ENCODE peak calls at places on chromosomes 5 and 9, in seven cellular contexts. R, K, Z, G, L, Q and S are unnamed samples.

GRCh38 chr5:142886211-142886610 is 116.0 kb downstream of the ARHGAP26 start:
- DNase-seq in L (no peak), Q (no peak), K (no peak), R (no peak), Z (no peak), G (no peak), S (no peak)

GRCh38 chr9:114387678-114388431 is at the start of gene AKNA:
- DNase-seq in R (peak), G (peak), K (peak), L (no peak), Z (peak), Q (peak), S (peak)

GRCh38 chr9:72149231-72149975 is at the start of gene GDA:
- DNase-seq in Z (peak), L (peak), Q (peak), R (no peak), K (no peak), G (peak), S (peak)

GRCh38 chr5:71873202-71873601 is 154.1 kb downstream of the CARTPT start:
- DNase-seq in G (no peak), L (peak), R (no peak), Z (no peak), K (no peak), Q (no peak), S (no peak)

GRCh38 chr9:76618762-76619161 is 145.5 kb upstream of the PCA3 start:
- DNase-seq in Z (no peak), Q (no peak), G (no peak), K (no peak), L (no peak), R (no peak), S (no peak)

GRCh38 chr9:123343428-123344272 is 12.3 kb upstream of the CRB2 start:
- DNase-seq in L (peak), Z (peak), R (no peak), Q (no peak), G (no peak), K (no peak), S (no peak)

GRCh38 chr5:130138406-130139060 is 234.3 kb downstream of the CHSY3 start:
- DNase-seq in R (no peak), L (peak), K (no peak), Z (no peak), G (no peak), Q (no peak), S (no peak)

GRCh38 chr5:31987985-31988710 is 186.0 kb downstream of the GOLPH3 start:
- DNase-seq in Z (no peak), K (no peak), R (no peak), L (peak), G (no peak), Q (no peak), S (no peak)

GRCh38 chr9:132146575-132146974 is 15.3 kb upstream of the NTNG2 start:
- DNase-seq in Q (no peak), G (no peak), R (no peak), L (no peak), Z (no peak), K (no peak), S (no peak)

GRCh38 chr9:107462691-107463090 is 26.9 kb downstream of the KLF4 start:
- DNase-seq in Z (no peak), Q (no peak), G (no peak), K (no peak), R (no peak), L (no peak), S (no peak)

GRCh38 chr5:33364406-33364805 is 76.4 kb upstream of the TARS1 start:
- DNase-seq in L (no peak), Z (no peak), R (peak), K (no peak), G (no peak), Q (no peak), S (no peak)

GRCh38 chr9:25421560-25421959 is 256.7 kb downstream of the TUSC1 start:
- DNase-seq in K (no peak), Q (no peak), Z (no peak), R (no peak), L (no peak), G (no peak), S (no peak)

GRCh38 chr9:124040186-124040920 is 28.8 kb downstream of the LHX2 start:
- DNase-seq in L (peak), Q (no peak), G (no peak), K (no peak), R (no peak), Z (no peak), S (no peak)

GRCh38 chr5:181151146-181151545 is 3.8 kb downstream of the OR2V2 start:
- DNase-seq in L (peak), Q (no peak), G (no peak), R (no peak), K (no peak), Z (peak), S (no peak)

GRCh38 chr9:87776481-87777373 is 50.8 kb downstream of the CTSL start:
- DNase-seq in Z (no peak), L (no peak), Q (no peak), K (no peak), G (no peak), R (no peak), S (no peak)

GRCh38 chr9:112439171-112439570 is 47.5 kb upstream of the KIAA1958 start:
- DNase-seq in L (no peak), K (no peak), G (no peak), R (no peak), Q (no peak), Z (no peak), S (no peak)

GRCh38 chr9:38352716-38353334 is 39.7 kb upstream of the ALDH1B1 start:
- DNase-seq in R (no peak), K (no peak), Z (no peak), G (no peak), Q (no peak), L (no peak), S (no peak)

GRCh38 chr9:89756891-89757537 is 152.2 kb downstream of the GADD45G start:
- DNase-seq in L (peak), Q (no peak), R (no peak), K (no peak), Z (no peak), G (no peak), S (peak)

GRCh38 chr5:61525573-61526142 is 193.6 kb downstream of the ZSWIM6 start:
- DNase-seq in Q (no peak), Z (no peak), G (no peak), R (no peak), K (no peak), L (no peak), S (no peak)

GRCh38 chr9:123434619-123435240 is 78.7 kb downstream of the CRB2 start:
- DNase-seq in K (no peak), L (no peak), G (no peak), Q (no peak), R (no peak), Z (no peak), S (no peak)

GRCh38 chr5:28012538-28012937 is 974.2 kb upstream of the CDH9 start:
- DNase-seq in R (no peak), K (no peak), Z (no peak), L (no peak), G (no peak), Q (no peak), S (no peak)

GRCh38 chr5:81909677-81910076 is 62.1 kb upstream of the ATG10 start:
- DNase-seq in K (no peak), R (no peak), Z (peak), L (no peak), G (no peak), Q (no peak), S (no peak)

GRCh38 chr9:110850401-110851135 is 182.0 kb downstream of the MUSK start:
- DNase-seq in Z (no peak), R (no peak), Q (no peak), G (no peak), L (no peak), K (no peak), S (no peak)

GRCh38 chr5:154308457-154309360 is 118.2 kb downstream of the GALNT10 start:
- DNase-seq in L (no peak), Q (no peak), G (no peak), K (no peak), R (no peak), Z (no peak), S (no peak)

GRCh38 chr5:79613571-79613970 is 1.3 kb downstream of the TENT2 start:
- DNase-seq in L (peak), R (no peak), Z (no peak), Q (no peak), K (no peak), G (no peak), S (no peak)

GRCh38 chr5:53425598-53426516 is 54.6 kb upstream of the FST start:
- DNase-seq in G (peak), Q (no peak), Z (peak), R (no peak), L (peak), K (no peak), S (no peak)

GRCh38 chr5:96734871-96735325 is 72.7 kb downstream of the CAST start:
- DNase-seq in G (no peak), R (no peak), L (peak), Q (no peak), K (no peak), Z (no peak), S (no peak)

GRCh38 chr5:36526537-36526936 is 79.9 kb upstream of the SLC1A3 start:
- DNase-seq in Z (no peak), K (no peak), R (no peak), G (no peak), L (peak), Q (no peak), S (no peak)

GRCh38 chr5:170338933-170339779 is 41.6 kb upstream of the LCP2 start:
- DNase-seq in K (no peak), R (no peak), Q (no peak), G (peak), Z (peak), L (peak), S (no peak)

GRCh38 chr9:133506653-133507038 is 18.1 kb downstream of the MYMK start:
- DNase-seq in K (peak), R (no peak), Q (no peak), G (no peak), Z (no peak), L (peak), S (peak)

GRCh38 chr9:95342571-95342970 is 25.1 kb upstream of the FANCC start:
- DNase-seq in K (no peak), G (no peak), Q (no peak), R (no peak), Z (no peak), L (no peak), S (no peak)

GRCh38 chr5:150492621-150493020 is 15.3 kb upstream of the NDST1 start:
- DNase-seq in R (no peak), K (no peak), Q (no peak), G (no peak), Z (no peak), L (peak), S (no peak)

GRCh38 chr5:144201578-144201977 is 30.9 kb downstream of the KCTD16 start:
- DNase-seq in Q (no peak), Z (no peak), L (no peak), K (no peak), R (no peak), G (no peak), S (no peak)

GRCh38 chr5:172412724-172413260 is 41.5 kb downstream of the SH3PXD2B start:
- DNase-seq in R (peak), Z (no peak), Q (peak), G (peak), K (peak), L (peak), S (peak)

GRCh38 chr5:90792725-90793124 is 234.1 kb downstream of the ADGRV1 start:
- DNase-seq in Z (no peak), G (no peak), Q (no peak), K (no peak), R (no peak), L (no peak), S (no peak)

GRCh38 chr5:138536665-138537315 is 6.2 kb downstream of the ETF1 start:
- DNase-seq in Q (no peak), R (no peak), K (no peak), G (no peak), L (no peak), Z (no peak), S (no peak)